ENCODE peak calls at places on chromosomes 16 and 17, in ten cellular contexts. B is stomach; A is astrocyte; P is breast epithelium; C is neural progenitor cell; M is CD8-positive, alpha-beta T cell; I is adrenal gland; E is IMR-90; V is Peyer's patch; J is body of pancreas. L is an unnamed sample. For H3K4me1, the result is how much of the 10 kb centered on the place peaks cover.

GRCh38 chr16:70723740-70724145 is 37.9 kb upstream of the MTSS2 start:
- DNase-seq in B (no peak), A (no peak), P (no peak), C (no peak), M (no peak), I (no peak), E (no peak), V (no peak), J (no peak), L (no peak)

GRCh38 chr17:35373532-35373983 is at the start of gene SLFN11:
- DNase-seq in B (peak), A (peak), P (no peak), C (peak), M (peak), I (peak), E (peak), V (peak), J (peak), L (peak)

GRCh38 chr16:22614271-22614947 is 103.7 kb downstream of the NPIPB5 start:
- DNase-seq in B (no peak), A (peak), P (no peak), C (no peak), M (no peak), I (no peak), E (no peak), V (no peak), J (peak), L (peak)

GRCh38 chr16:24309222-24309905 is 53.2 kb downstream of the CACNG3 start:
- DNase-seq in B (peak), A (peak), P (no peak), C (peak), M (no peak), I (peak), E (peak), V (no peak), J (peak), L (no peak)

GRCh38 chr17:65228734-65229390 is 91.7 kb downstream of the RGS9 start:
- DNase-seq in B (no peak), A (peak), P (no peak), C (no peak), M (peak), I (no peak), E (peak), V (no peak), J (no peak), L (peak)

GRCh38 chr16:85946680-85947510 is 47.9 kb downstream of the IRF8 start:
- DNase-seq in B (no peak), A (no peak), P (no peak), C (no peak), M (no peak), I (no peak), E (no peak), V (no peak), J (no peak), L (no peak)

GRCh38 chr17:29615492-29616299 is 7.0 kb downstream of the CORO6 start:
- DNase-seq in B (peak), A (peak), P (peak), C (peak), M (peak), I (peak), E (peak), V (peak), J (peak), L (no peak)

GRCh38 chr17:67212716-67213417 is 32.1 kb downstream of the HELZ start:
- DNase-seq in B (no peak), A (peak), P (no peak), C (no peak), M (no peak), I (no peak), E (peak), V (no peak), J (no peak), L (no peak)

GRCh38 chr17:76934561-76935320 is 66.5 kb downstream of the MGAT5B start:
- DNase-seq in B (no peak), A (peak), P (no peak), C (no peak), M (no peak), I (no peak), E (no peak), V (no peak), J (no peak), L (no peak)

GRCh38 chr16:50067290-50067853 is 1.6 kb downstream of the HEATR3 start:
- DNase-seq in B (no peak), A (peak), P (no peak), C (peak), M (peak), I (no peak), E (peak), V (no peak), J (no peak), L (peak)

GRCh38 chr17:71329310-71330098 is 791.3 kb upstream of the SOX9 start:
- DNase-seq in B (no peak), A (peak), P (no peak), C (no peak), M (no peak), I (no peak), E (no peak), V (no peak), J (no peak), L (no peak)

GRCh38 chr17:19590912-19591551 is 57.4 kb downstream of the SLC47A1 start:
- DNase-seq in B (no peak), A (no peak), P (no peak), C (peak), M (no peak), I (no peak), E (no peak), V (no peak), J (no peak), L (no peak)

GRCh38 chr16:57689772-57690558 is 4.6 kb upstream of the DRC7 start:
- DNase-seq in B (no peak), A (no peak), P (peak), C (no peak), M (peak), I (no peak), E (no peak), V (peak), J (no peak), L (no peak)

GRCh38 chr16:90008708-90009145 is 10.5 kb downstream of the DBNDD1 start:
- DNase-seq in B (no peak), A (no peak), P (no peak), C (no peak), M (peak), I (no peak), E (peak), V (peak), J (no peak), L (no peak)

GRCh38 chr16:11806721-11807120 is 9.7 kb upstream of the ZC3H7A start:
- DNase-seq in B (no peak), A (no peak), P (no peak), C (no peak), M (no peak), I (no peak), E (peak), V (no peak), J (no peak), L (no peak)

GRCh38 chr16:68065716-68066305 is 19.4 kb upstream of the NFATC3 start:
- DNase-seq in B (peak), A (peak), P (no peak), C (no peak), M (no peak), I (no peak), E (peak), V (peak), J (no peak), L (peak)

GRCh38 chr17:59400858-59401257 is 69.4 kb downstream of the YPEL2 start:
- DNase-seq in B (no peak), A (no peak), P (no peak), C (no peak), M (no peak), I (no peak), E (no peak), V (no peak), J (no peak), L (no peak)

GRCh38 chr17:2935622-2936021 is 127.8 kb downstream of the OR1D5 start:
- DNase-seq in B (no peak), A (no peak), P (no peak), C (no peak), M (no peak), I (no peak), E (peak), V (no peak), J (no peak), L (no peak)

GRCh38 chr17:59829217-59830006 is 63.3 kb downstream of the TUBD1 start:
- DNase-seq in B (no peak), A (peak), P (no peak), C (no peak), M (no peak), I (no peak), E (peak), V (no peak), J (no peak), L (peak)

GRCh38 chr16:66026211-66026610 is 340.3 kb upstream of the CDH5 start:
- DNase-seq in B (no peak), A (no peak), P (no peak), C (peak), M (no peak), I (peak), E (no peak), V (no peak), J (no peak), L (no peak)

GRCh38 chr17:81331527-81332043 is 36.5 kb upstream of the SLC38A10 start:
- DNase-seq in B (no peak), A (no peak), P (no peak), C (peak), M (no peak), I (no peak), E (no peak), V (no peak), J (no peak), L (no peak)

GRCh38 chr16:59341368-59341767 is 607.3 kb upstream of the GOT2 start:
- DNase-seq in B (no peak), A (no peak), P (no peak), C (peak), M (no peak), I (no peak), E (no peak), V (no peak), J (no peak), L (no peak)

GRCh38 chr17:76153202-76153601 is 12.2 kb upstream of the FOXJ1 start:
- DNase-seq in B (no peak), A (no peak), P (peak), C (no peak), M (no peak), I (no peak), E (no peak), V (no peak), J (no peak), L (no peak)

GRCh38 chr17:50280801-50281441 is 6.7 kb downstream of the TMEM92 start:
- DNase-seq in B (no peak), A (no peak), P (no peak), C (no peak), M (no peak), I (no peak), E (no peak), V (no peak), J (no peak), L (no peak)

GRCh38 chr16:65770752-65771151 is 595.7 kb upstream of the CDH5 start:
- DNase-seq in B (no peak), A (no peak), P (no peak), C (no peak), M (no peak), I (no peak), E (no peak), V (no peak), J (no peak), L (peak)

DNA sequence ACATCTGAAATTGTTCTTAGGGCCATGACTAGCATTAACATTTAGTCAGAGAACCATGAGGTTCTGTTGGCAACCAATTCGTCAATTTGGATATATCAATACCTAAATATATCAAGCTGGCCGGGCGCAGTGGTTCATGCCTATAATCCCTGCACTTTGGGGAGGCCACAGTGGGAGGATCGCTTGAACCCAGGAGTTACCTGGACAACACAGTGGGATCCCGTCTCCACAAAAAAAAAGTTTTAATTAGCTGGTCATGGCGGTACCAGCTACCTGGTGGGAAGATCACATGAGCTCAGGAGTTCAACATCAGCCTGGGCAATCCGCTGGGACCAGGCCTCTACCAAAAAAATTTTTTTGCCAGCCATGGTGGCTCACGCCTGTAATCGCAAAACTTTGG is 8.4 kb downstream of the YWHAE start:
- DNase-seq in B (no peak), A (no peak), P (no peak), C (no peak), M (no peak), I (peak), E (no peak), V (no peak), J (no peak), L (no peak)
- H3K4me1 ChIP-seq in B (half or more), A (under half), P (under half), C (under half), M (half or more), I (under half), E (under half), V (half or more), J (half or more), L (under half)

DNA sequence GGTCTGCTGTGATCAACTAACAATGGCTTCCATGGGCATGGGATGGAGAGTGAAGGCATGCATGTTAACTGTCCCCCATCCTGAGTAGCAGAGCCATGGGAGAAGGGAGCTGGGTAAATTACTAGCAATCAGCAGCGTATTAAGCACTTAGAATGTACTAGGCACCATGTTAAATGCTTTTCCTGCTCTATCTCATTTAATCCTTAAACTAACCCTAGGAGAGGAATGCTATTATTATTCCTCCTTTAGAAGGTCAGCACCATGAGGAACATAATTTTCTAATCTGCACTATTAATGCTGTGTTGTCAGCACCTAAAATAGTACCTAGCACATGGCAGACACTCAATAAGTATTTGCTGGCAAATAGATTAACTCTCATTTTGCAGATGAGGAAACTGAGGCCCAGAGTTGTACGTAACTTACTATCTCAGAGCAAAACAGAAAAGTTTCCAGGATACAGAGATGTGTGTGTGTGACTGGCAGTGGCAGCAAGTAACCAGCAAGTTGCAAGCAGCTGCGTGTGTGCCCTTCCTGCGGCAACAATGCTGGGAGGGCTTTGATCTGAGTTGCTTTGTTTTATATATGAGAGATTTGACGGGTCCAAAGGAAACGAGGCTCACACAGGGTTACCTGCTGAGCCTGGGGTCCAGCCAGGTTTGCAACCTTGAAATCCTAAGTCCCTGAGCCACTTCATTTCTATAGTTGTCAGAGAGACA is 6.5 kb upstream of the KLHL36 start:
- DNase-seq in B (no peak), A (no peak), P (no peak), C (no peak), M (peak), I (no peak), E (no peak), V (no peak), J (no peak), L (no peak)
- H3K27ac ChIP-seq in B (peak), A (no peak), P (peak), C (no peak), M (no peak), I (peak), E (peak), V (peak), J (no peak), L (no peak)

GRCh38 chr16:54936979-54937672 is 6.5 kb downstream of the IRX5 start:
- DNase-seq in B (no peak), A (peak), P (peak), C (peak), M (no peak), I (no peak), E (no peak), V (no peak), J (no peak), L (peak)
- TF ChIP-seq CTCF in B (peak), A (peak), P (peak), C (peak), M (no peak), I (no peak), E (peak), V (no peak), J (peak), L (peak)

DNA sequence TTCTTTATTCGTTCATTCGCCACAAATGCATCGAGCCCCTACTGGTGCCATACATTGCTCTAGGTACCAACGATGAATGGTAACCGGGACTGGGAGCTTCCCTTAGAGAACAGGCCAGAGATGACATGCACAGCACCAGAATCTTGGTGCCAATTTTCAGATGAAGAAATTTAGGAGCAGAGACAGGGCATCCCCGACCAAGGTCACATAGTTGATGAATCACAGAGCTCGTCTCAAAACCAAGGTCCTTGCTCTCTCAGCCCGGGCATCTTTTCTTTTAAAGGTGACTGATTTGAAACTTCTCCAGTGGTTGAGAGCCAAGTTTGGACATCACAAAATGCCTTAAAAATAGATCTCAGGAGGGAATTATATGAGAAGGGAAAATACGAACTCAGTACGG is 73.2 kb upstream of the C16orf82 start:
- DNase-seq in B (no peak), A (no peak), P (no peak), C (no peak), M (no peak), I (peak), E (no peak), V (no peak), J (no peak), L (no peak)
- H3K4me1 ChIP-seq in B (under half), A (under half), P (under half), C (under half), M (under half), I (under half), E (under half), V (under half), J (under half), L (under half)

L was measured in foreskin keratinocyte.